ENCODE peak calls at places on chromosomes 1 and 21, in four cellular contexts. G is IMR-90, S is K562, I is HepG2. J is an unnamed sample.

GRCh38 chr1:180953291-180953747 is 40.6 kb downstream of the KIAA1614 start:
- DNase-seq in I (no peak), S (no peak), G (no peak), J (peak)

GRCh38 chr1:67710417-67710816 is 25.4 kb downstream of the GADD45A start:
- DNase-seq in I (no peak), S (peak), G (peak), J (no peak)

GRCh38 chr21:44547656-44548331 is 3.5 kb downstream of the KRTAP10-2 start:
- DNase-seq in I (no peak), G (no peak), S (no peak), J (no peak)

GRCh38 chr1:114482585-114482984 is 28.4 kb downstream of the TRIM33 start:
- DNase-seq in G (no peak), I (no peak), S (no peak), J (no peak)

GRCh38 chr1:103106426-103107321 is 1.6 kb downstream of the COL11A1 start:
- DNase-seq in G (peak), S (peak), I (peak), J (peak)

GRCh38 chr1:67647036-67647798 is 37.8 kb upstream of the GADD45A start:
- DNase-seq in S (no peak), G (no peak), I (no peak), J (no peak)

GRCh38 chr1:33255347-33256311 is 663 bp upstream of the ZNF362 start:
- DNase-seq in S (no peak), G (peak), I (peak), J (peak)

GRCh38 chr1:216173315-216173714 is 249.9 kb downstream of the USH2A start:
- DNase-seq in G (peak), I (no peak), S (no peak), J (no peak)

GRCh38 chr1:109369167-109369746 is 28.5 kb downstream of the SORT1 start:
- DNase-seq in I (no peak), G (peak), S (no peak), J (no peak)

GRCh38 chr21:45817345-45817744 is 164.2 kb upstream of the COL6A1 start:
- DNase-seq in G (no peak), S (no peak), I (no peak), J (no peak)

GRCh38 chr21:45818276-45818903 is 163.2 kb upstream of the COL6A1 start:
- DNase-seq in I (no peak), S (peak), G (peak), J (peak)

GRCh38 chr21:45819478-45820170 is 161.9 kb upstream of the COL6A1 start:
- DNase-seq in I (no peak), S (no peak), G (no peak), J (no peak)

GRCh38 chr21:45820171-45821091 is 161.1 kb upstream of the COL6A1 start:
- DNase-seq in S (peak), G (peak), I (peak), J (peak)

GRCh38 chr21:45818904-45819285 is 162.7 kb upstream of the COL6A1 start:
- DNase-seq in S (no peak), G (peak), I (peak), J (peak)
- TF ChIP-seq SMC3 in S (no peak), G (peak), I (no peak), J (no peak)

DNA sequence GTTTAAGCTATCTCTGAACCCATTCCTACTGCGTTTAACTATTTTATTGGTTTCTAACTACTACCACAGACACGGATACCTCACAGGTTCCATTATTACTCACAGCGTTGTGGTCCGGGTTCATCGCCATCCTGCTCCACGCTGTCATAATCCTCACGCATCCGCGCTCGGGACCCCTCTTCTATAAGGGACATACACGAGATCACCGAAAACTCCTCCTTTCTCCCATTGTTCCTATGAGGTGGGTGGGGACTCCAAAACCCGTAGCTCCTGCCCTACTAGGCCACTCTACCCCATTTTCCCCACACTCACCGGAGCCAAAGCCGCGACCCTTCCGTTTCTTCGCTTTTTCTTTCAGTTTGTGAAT is 595 bp downstream of the RBM8A start:
- DNase-seq in G (no peak), I (no peak), S (no peak), J (no peak)
- TF ChIP-seq SMC3 in G (no peak), I (no peak), S (no peak), J (no peak)

GRCh38 chr1:209655832-209656231 is 3.6 kb upstream of the LAMB3 start:
- DNase-seq in S (no peak), I (no peak), G (no peak), J (no peak)
- TF ChIP-seq SMC3 in S (no peak), I (no peak), G (no peak), J (no peak)

GRCh38 chr1:234727018-234727757 is 117.2 kb upstream of the IRF2BP2 start:
- DNase-seq in I (no peak), S (peak), G (peak), J (no peak)

GRCh38 chr1:234725177-234726132 is 115.5 kb upstream of the IRF2BP2 start:
- DNase-seq in G (no peak), S (peak), I (no peak), J (no peak)

GRCh38 chr1:234724517-234725176 is 114.7 kb upstream of the IRF2BP2 start:
- DNase-seq in S (no peak), I (no peak), G (no peak), J (no peak)

GRCh38 chr1:234728740-234729139 is 118.8 kb upstream of the IRF2BP2 start:
- DNase-seq in S (no peak), I (no peak), G (no peak), J (no peak)

DNA sequence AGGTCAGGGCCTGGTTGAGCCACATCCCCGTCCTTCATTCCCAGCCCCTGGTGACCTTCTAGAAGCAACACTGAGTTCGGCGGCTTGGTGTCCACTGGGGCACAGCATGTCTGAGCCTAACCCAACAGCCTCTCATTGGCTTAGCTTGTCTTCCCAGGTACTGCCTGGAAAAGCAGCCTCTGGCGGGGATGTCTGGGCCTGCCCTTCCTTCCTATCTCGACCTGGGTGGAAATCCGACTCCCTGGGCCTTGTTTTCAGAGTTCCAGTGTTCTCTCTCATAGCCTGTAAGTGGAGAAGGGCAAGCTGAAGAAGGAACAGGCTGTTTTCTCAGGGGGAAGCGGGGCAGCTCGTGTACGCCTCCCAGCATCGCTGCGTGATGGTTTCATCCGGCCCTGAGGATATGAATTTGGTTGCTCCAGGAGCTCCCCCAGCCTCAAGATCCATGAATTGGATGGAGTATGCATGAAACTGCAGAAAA is 116.4 kb upstream of the IRF2BP2 start:
- DNase-seq in I (no peak), G (peak), S (no peak), J (no peak)
- TF ChIP-seq SMC3 in I (no peak), G (no peak), S (no peak), J (no peak)

GRCh38 chr1:41516168-41516961 is 31.9 kb upstream of the EDN2 start:
- DNase-seq in I (peak), G (peak), S (peak), J (peak)
- TF ChIP-seq SMC3 in I (no peak), G (peak), S (peak), J (peak)

GRCh38 chr21:43307677-43308070 is 119.3 kb downstream of the SIK1 start:
- DNase-seq in S (no peak), G (no peak), I (no peak), J (no peak)

GRCh38 chr21:43306391-43306790 is 120.5 kb downstream of the SIK1 start:
- DNase-seq in S (no peak), G (no peak), I (no peak), J (no peak)

GRCh38 chr21:43308101-43308500 is 118.8 kb downstream of the SIK1 start:
- DNase-seq in G (no peak), S (no peak), I (no peak), J (no peak)

GRCh38 chr21:43305811-43306311 is 121.1 kb downstream of the SIK1 start:
- DNase-seq in I (no peak), S (no peak), G (no peak), J (no peak)

DNA sequence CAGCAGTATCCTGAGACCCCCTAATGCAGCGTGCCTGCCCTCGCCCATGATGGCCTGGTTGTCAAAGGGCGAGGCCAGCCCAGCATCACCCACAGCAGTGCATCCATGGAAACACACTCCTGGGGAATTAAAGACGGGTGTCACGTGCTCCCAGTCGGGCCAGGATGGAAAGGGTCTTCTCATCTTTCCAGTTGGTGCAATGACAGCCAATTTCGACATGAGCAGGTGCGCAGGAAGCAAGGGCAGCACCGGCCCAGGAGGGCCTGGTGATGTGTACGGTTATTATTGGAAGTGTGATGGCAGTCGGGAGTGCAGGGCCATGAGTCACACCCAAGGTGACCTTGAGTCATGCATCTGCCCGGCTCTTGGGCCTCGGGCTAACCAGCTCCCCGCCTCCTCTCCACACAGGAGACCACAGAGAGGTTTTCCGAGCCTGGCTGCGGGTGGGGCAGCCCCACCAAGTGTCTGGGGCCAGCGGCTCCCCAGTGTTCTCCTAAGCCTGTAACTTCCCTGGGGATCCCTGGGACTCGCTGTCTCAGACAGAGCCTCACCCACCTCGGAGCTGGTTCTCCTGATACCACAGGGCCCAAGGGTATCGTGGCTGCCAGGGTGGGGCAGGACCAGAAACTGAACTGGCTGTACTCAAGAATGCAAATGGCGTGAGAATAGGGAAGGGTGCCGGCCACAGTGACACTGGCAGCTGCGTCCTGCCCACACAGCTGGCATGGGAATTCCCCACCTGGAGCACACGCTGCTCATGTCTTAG is 119.8 kb downstream of the SIK1 start:
- DNase-seq in S (peak), I (peak), G (peak), J (peak)
- TF ChIP-seq SMC3 in S (no peak), I (no peak), G (no peak), J (no peak)

GRCh38 chr1:234969630-234970370 is 158.8 kb downstream of the TOMM20 start:
- DNase-seq in G (peak), I (no peak), S (no peak), J (no peak)

GRCh38 chr1:234970731-234971476 is 157.7 kb downstream of the TOMM20 start:
- DNase-seq in I (peak), S (no peak), G (peak), J (no peak)

GRCh38 chr1:234968470-234968869 is 160.2 kb downstream of the TOMM20 start:
- DNase-seq in G (no peak), S (no peak), I (no peak), J (no peak)

GRCh38 chr1:234970371-234970730 is 158.3 kb downstream of the TOMM20 start:
- DNase-seq in G (peak), I (no peak), S (no peak), J (no peak)

DNA sequence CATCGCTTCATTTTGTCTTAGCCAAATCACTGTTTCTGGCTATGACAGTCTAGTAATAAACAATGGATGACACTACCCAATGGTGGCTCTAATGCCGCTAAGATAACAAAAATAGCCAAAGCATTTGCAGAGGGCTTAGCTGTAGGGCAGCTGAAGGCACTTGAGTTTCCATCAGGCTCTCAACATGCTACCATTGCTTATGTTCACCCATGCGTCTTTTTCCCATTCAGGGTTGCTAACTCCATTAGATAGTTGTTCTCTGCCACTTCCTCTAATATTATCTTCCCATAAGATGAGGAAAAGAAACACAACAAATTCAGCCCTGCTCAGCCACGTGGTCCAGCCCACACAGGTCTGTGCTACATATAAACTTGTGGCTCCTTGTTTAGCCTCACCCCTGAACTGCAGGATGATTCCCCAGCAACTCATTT is 159.6 kb downstream of the TOMM20 start:
- DNase-seq in G (peak), S (no peak), I (no peak), J (no peak)
- TF ChIP-seq SMC3 in G (no peak), S (no peak), I (no peak), J (no peak)

GRCh38 chr1:94541175-94542087 is at the start of gene F3:
- DNase-seq in S (peak), I (peak), G (peak), J (peak)
- TF ChIP-seq SMC3 in S (no peak), I (no peak), G (peak), J (peak)